ENCODE peak calls at places on chromosomes 6 and 20, in nine cellular contexts. One of them, this sample, is unnamed.

GRCh38 chr20:2330090-2330695 is 34.4 kb downstream of the TGM3 start:
- DNase-seq in CD8-positive, alpha-beta T cell: no peak
- DNase-seq in kidney: no peak
- DNase-seq in right atrium auricular region: no peak
- DNase-seq in upper lobe of left lung: no peak
- DNase-seq in DND-41: no peak
- DNase-seq in GM12878: no peak
- DNase-seq in hepatocyte: peak; percentile 64
- DNase-seq in AG04450: no peak
- DNase-seq in this sample: no peak

GRCh38 chr6:24997905-24998304 is 62.1 kb upstream of the RIPOR2 start:
- DNase-seq in CD8-positive, alpha-beta T cell: no peak
- DNase-seq in kidney: no peak
- DNase-seq in right atrium auricular region: no peak
- DNase-seq in upper lobe of left lung: no peak
- DNase-seq in DND-41: no peak
- DNase-seq in GM12878: no peak
- DNase-seq in hepatocyte: no peak
- DNase-seq in AG04450: no peak
- DNase-seq in this sample: no peak

GRCh38 chr20:58617158-58617557 is 33.9 kb upstream of the STX16 start:
- DNase-seq in CD8-positive, alpha-beta T cell: no peak
- DNase-seq in kidney: no peak
- DNase-seq in right atrium auricular region: no peak
- DNase-seq in upper lobe of left lung: no peak
- DNase-seq in DND-41: no peak
- DNase-seq in GM12878: no peak
- DNase-seq in hepatocyte: no peak
- DNase-seq in AG04450: no peak
- DNase-seq in this sample: no peak

GRCh38 chr6:141141870-141142269 is 990.9 kb upstream of the GJE1 start:
- DNase-seq in CD8-positive, alpha-beta T cell: no peak
- DNase-seq in kidney: no peak
- DNase-seq in right atrium auricular region: no peak
- DNase-seq in upper lobe of left lung: no peak
- DNase-seq in DND-41: no peak
- DNase-seq in GM12878: no peak
- DNase-seq in hepatocyte: no peak
- DNase-seq in AG04450: no peak
- DNase-seq in this sample: no peak

GRCh38 chr6:132611616-132612015 is 12.5 kb downstream of the TAAR2 start:
- DNase-seq in CD8-positive, alpha-beta T cell: no peak
- DNase-seq in kidney: no peak
- DNase-seq in right atrium auricular region: no peak
- DNase-seq in upper lobe of left lung: no peak
- DNase-seq in DND-41: no peak
- DNase-seq in GM12878: no peak
- DNase-seq in hepatocyte: no peak
- DNase-seq in AG04450: no peak
- DNase-seq in this sample: no peak

GRCh38 chr6:57159127-57159526 is 13.0 kb upstream of the BAG2 start:
- DNase-seq in CD8-positive, alpha-beta T cell: no peak
- DNase-seq in kidney: no peak
- DNase-seq in right atrium auricular region: no peak
- DNase-seq in upper lobe of left lung: no peak
- DNase-seq in DND-41: no peak
- DNase-seq in GM12878: no peak
- DNase-seq in hepatocyte: no peak
- DNase-seq in AG04450: no peak
- DNase-seq in this sample: no peak

GRCh38 chr6:119055069-119055468 is 23.4 kb downstream of the FAM184A start:
- DNase-seq in CD8-positive, alpha-beta T cell: no peak
- DNase-seq in kidney: no peak
- DNase-seq in right atrium auricular region: no peak
- DNase-seq in upper lobe of left lung: no peak
- DNase-seq in DND-41: no peak
- DNase-seq in GM12878: no peak
- DNase-seq in hepatocyte: no peak
- DNase-seq in AG04450: no peak
- DNase-seq in this sample: no peak

GRCh38 chr20:25327521-25328235 is 63.0 kb downstream of the ABHD12 start:
- DNase-seq in CD8-positive, alpha-beta T cell: no peak
- DNase-seq in kidney: no peak
- DNase-seq in right atrium auricular region: no peak
- DNase-seq in upper lobe of left lung: no peak
- DNase-seq in DND-41: no peak
- DNase-seq in GM12878: no peak
- DNase-seq in hepatocyte: no peak
- DNase-seq in AG04450: no peak
- DNase-seq in this sample: no peak

GRCh38 chr6:109762769-109763450 is 71.8 kb downstream of the FIG4 start:
- DNase-seq in CD8-positive, alpha-beta T cell: no peak
- DNase-seq in kidney: no peak
- DNase-seq in right atrium auricular region: no peak
- DNase-seq in upper lobe of left lung: no peak
- DNase-seq in DND-41: no peak
- DNase-seq in GM12878: no peak
- DNase-seq in hepatocyte: no peak
- DNase-seq in AG04450: no peak
- DNase-seq in this sample: no peak

GRCh38 chr20:17843246-17844132 is 125.1 kb downstream of the SNX5 start:
- DNase-seq in CD8-positive, alpha-beta T cell: peak; percentile 33
- DNase-seq in kidney: peak; percentile 88
- DNase-seq in right atrium auricular region: peak; percentile 75
- DNase-seq in upper lobe of left lung: peak; percentile 50
- DNase-seq in DND-41: no peak
- DNase-seq in GM12878: no peak
- DNase-seq in hepatocyte: no peak
- DNase-seq in AG04450: peak; percentile 90
- DNase-seq in this sample: peak; percentile 69

GRCh38 chr20:64176548-64177419 is 12.5 kb downstream of the MYT1 start:
- DNase-seq in CD8-positive, alpha-beta T cell: no peak
- DNase-seq in kidney: peak; percentile 43
- DNase-seq in right atrium auricular region: no peak
- DNase-seq in upper lobe of left lung: no peak
- DNase-seq in DND-41: no peak
- DNase-seq in GM12878: no peak
- DNase-seq in hepatocyte: no peak
- DNase-seq in AG04450: no peak
- DNase-seq in this sample: no peak

GRCh38 chr6:156848533-156848932 is 71.4 kb downstream of the ARID1B start:
- DNase-seq in CD8-positive, alpha-beta T cell: no peak
- DNase-seq in kidney: no peak
- DNase-seq in right atrium auricular region: no peak
- DNase-seq in upper lobe of left lung: no peak
- DNase-seq in DND-41: no peak
- DNase-seq in GM12878: no peak
- DNase-seq in hepatocyte: peak; percentile 66
- DNase-seq in AG04450: no peak
- DNase-seq in this sample: peak; percentile 89

GRCh38 chr6:37695273-37695672 is 2.4 kb downstream of the MDGA1 start:
- DNase-seq in CD8-positive, alpha-beta T cell: no peak
- DNase-seq in kidney: no peak
- DNase-seq in right atrium auricular region: no peak
- DNase-seq in upper lobe of left lung: no peak
- DNase-seq in DND-41: no peak
- DNase-seq in GM12878: no peak
- DNase-seq in hepatocyte: no peak
- DNase-seq in AG04450: no peak
- DNase-seq in this sample: no peak

GRCh38 chr6:29999426-29999825 is 57.1 kb downstream of the HLA-A start:
- DNase-seq in CD8-positive, alpha-beta T cell: no peak
- DNase-seq in kidney: no peak
- DNase-seq in right atrium auricular region: no peak
- DNase-seq in upper lobe of left lung: no peak
- DNase-seq in DND-41: no peak
- DNase-seq in GM12878: no peak
- DNase-seq in hepatocyte: no peak
- DNase-seq in AG04450: no peak
- DNase-seq in this sample: no peak

GRCh38 chr6:296151-297122 is 4.2 kb downstream of the DUSP22 start:
- DNase-seq in CD8-positive, alpha-beta T cell: peak; percentile 34
- DNase-seq in kidney: no peak
- DNase-seq in right atrium auricular region: peak; percentile 70
- DNase-seq in upper lobe of left lung: no peak
- DNase-seq in DND-41: peak; percentile 35
- DNase-seq in GM12878: peak; percentile 92
- DNase-seq in hepatocyte: no peak
- DNase-seq in AG04450: no peak
- DNase-seq in this sample: peak; percentile 43

GRCh38 chr6:106027760-106028159 is 58.4 kb upstream of the PRDM1 start:
- DNase-seq in CD8-positive, alpha-beta T cell: no peak
- DNase-seq in kidney: no peak
- DNase-seq in right atrium auricular region: no peak
- DNase-seq in upper lobe of left lung: no peak
- DNase-seq in DND-41: no peak
- DNase-seq in GM12878: no peak
- DNase-seq in hepatocyte: no peak
- DNase-seq in AG04450: no peak
- DNase-seq in this sample: no peak

GRCh38 chr6:12973302-12973865 is 256.8 kb downstream of the PHACTR1 start:
- DNase-seq in CD8-positive, alpha-beta T cell: no peak
- DNase-seq in kidney: no peak
- DNase-seq in right atrium auricular region: no peak
- DNase-seq in upper lobe of left lung: no peak
- DNase-seq in DND-41: no peak
- DNase-seq in GM12878: no peak
- DNase-seq in hepatocyte: no peak
- DNase-seq in AG04450: no peak
- DNase-seq in this sample: no peak

GRCh38 chr6:89024456-89024855 is 56.1 kb upstream of the PNRC1 start:
- DNase-seq in CD8-positive, alpha-beta T cell: no peak
- DNase-seq in kidney: no peak
- DNase-seq in right atrium auricular region: no peak
- DNase-seq in upper lobe of left lung: no peak
- DNase-seq in DND-41: no peak
- DNase-seq in GM12878: no peak
- DNase-seq in hepatocyte: no peak
- DNase-seq in AG04450: no peak
- DNase-seq in this sample: no peak
- H3K27ac ChIP-seq in CD8-positive, alpha-beta T cell: no peak overlapping the region
- H3K27ac ChIP-seq in kidney: no peak overlapping the region
- H3K27ac ChIP-seq in right atrium auricular region: peak overlapping the region; percentile 42
- H3K27ac ChIP-seq in upper lobe of left lung: no peak overlapping the region
- H3K27ac ChIP-seq in DND-41: no peak overlapping the region
- H3K27ac ChIP-seq in GM12878: no peak overlapping the region
- H3K27ac ChIP-seq in hepatocyte: no peak overlapping the region
- H3K27ac ChIP-seq in AG04450: no peak overlapping the region
- H3K27ac ChIP-seq in this sample: no peak overlapping the region

DNA sequence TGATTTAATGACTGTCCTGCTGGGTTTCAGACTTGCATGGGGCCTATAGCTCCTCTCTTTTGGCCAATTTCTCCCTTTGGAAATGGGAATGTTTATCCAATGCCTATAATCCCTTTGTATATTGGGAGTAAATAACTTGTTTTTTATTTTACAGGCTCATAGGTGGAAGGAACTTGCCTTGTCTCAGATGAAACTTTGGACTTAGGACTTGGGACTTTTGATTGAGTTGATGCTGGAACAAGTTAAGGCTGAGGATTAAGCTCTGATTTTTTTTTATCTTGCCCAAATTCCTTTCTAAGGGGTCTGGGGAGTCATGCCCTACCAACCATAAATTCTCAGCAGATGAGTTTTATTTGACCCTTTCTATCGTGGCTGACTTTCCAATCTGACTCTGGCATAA is 23.5 kb downstream of the WDR27 start:
- DNase-seq in CD8-positive, alpha-beta T cell: no peak
- DNase-seq in kidney: no peak
- DNase-seq in right atrium auricular region: no peak
- DNase-seq in upper lobe of left lung: no peak
- DNase-seq in DND-41: no peak
- DNase-seq in GM12878: no peak
- DNase-seq in hepatocyte: no peak
- DNase-seq in AG04450: no peak
- DNase-seq in this sample: no peak
- H3K9me3 ChIP-seq in CD8-positive, alpha-beta T cell: no peaks in the 10 kb centered on the region
- H3K9me3 ChIP-seq in kidney: no peaks in the 10 kb centered on the region
- H3K9me3 ChIP-seq in right atrium auricular region: no peaks in the 10 kb centered on the region
- H3K9me3 ChIP-seq in upper lobe of left lung: no peaks in the 10 kb centered on the region
- H3K9me3 ChIP-seq in DND-41: peaks cover 12% of the 10 kb centered on the region
- H3K9me3 ChIP-seq in GM12878: no peaks in the 10 kb centered on the region
- H3K9me3 ChIP-seq in hepatocyte: no peaks in the 10 kb centered on the region
- H3K9me3 ChIP-seq in AG04450: peaks cover 4% of the 10 kb centered on the region
- H3K9me3 ChIP-seq in this sample: peaks cover 4% of the 10 kb centered on the region

GRCh38 chr6:39233333-39233732 is 4.1 kb upstream of the KCNK5 start:
- DNase-seq in CD8-positive, alpha-beta T cell: no peak
- DNase-seq in kidney: no peak
- DNase-seq in right atrium auricular region: no peak
- DNase-seq in upper lobe of left lung: no peak
- DNase-seq in DND-41: no peak
- DNase-seq in GM12878: no peak
- DNase-seq in hepatocyte: no peak
- DNase-seq in AG04450: no peak
- DNase-seq in this sample: no peak
- H3K27ac ChIP-seq in CD8-positive, alpha-beta T cell: no peak overlapping the region
- H3K27ac ChIP-seq in kidney: no peak overlapping the region
- H3K27ac ChIP-seq in right atrium auricular region: no peak overlapping the region
- H3K27ac ChIP-seq in upper lobe of left lung: no peak overlapping the region
- H3K27ac ChIP-seq in DND-41: no peak overlapping the region
- H3K27ac ChIP-seq in GM12878: no peak overlapping the region
- H3K27ac ChIP-seq in hepatocyte: no peak overlapping the region
- H3K27ac ChIP-seq in AG04450: no peak overlapping the region
- H3K27ac ChIP-seq in this sample: no peak overlapping the region

DNA sequence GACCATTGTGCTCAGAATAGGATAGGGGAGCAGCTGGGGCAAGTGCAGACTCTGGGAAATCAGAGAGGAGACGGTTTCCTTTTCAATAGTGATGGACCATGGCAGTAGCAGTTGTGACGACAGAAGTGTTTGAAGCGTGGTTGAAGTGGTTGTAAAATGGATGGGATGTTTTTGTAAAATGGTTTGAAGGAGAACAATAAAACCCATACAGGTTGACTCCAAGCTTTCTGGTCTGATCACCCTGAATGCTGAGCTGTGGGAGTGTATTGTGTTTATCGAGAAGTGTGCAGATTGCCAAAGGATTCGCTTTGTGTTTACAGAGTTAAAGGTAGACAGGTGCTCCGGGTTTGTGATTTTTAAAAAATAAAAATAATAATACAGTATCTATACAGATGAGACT is 255.2 kb upstream of the SULF2 start:
- DNase-seq in CD8-positive, alpha-beta T cell: no peak
- DNase-seq in kidney: no peak
- DNase-seq in right atrium auricular region: no peak
- DNase-seq in upper lobe of left lung: no peak
- DNase-seq in DND-41: no peak
- DNase-seq in GM12878: no peak
- DNase-seq in hepatocyte: no peak
- DNase-seq in AG04450: no peak
- DNase-seq in this sample: no peak
- H3K9me3 ChIP-seq in CD8-positive, alpha-beta T cell: no peaks in the 10 kb centered on the region
- H3K9me3 ChIP-seq in kidney: no peaks in the 10 kb centered on the region
- H3K9me3 ChIP-seq in right atrium auricular region: no peaks in the 10 kb centered on the region
- H3K9me3 ChIP-seq in upper lobe of left lung: no peaks in the 10 kb centered on the region
- H3K9me3 ChIP-seq in DND-41: no peaks in the 10 kb centered on the region
- H3K9me3 ChIP-seq in GM12878: no peaks in the 10 kb centered on the region
- H3K9me3 ChIP-seq in hepatocyte: no peaks in the 10 kb centered on the region
- H3K9me3 ChIP-seq in AG04450: no peaks in the 10 kb centered on the region
- H3K9me3 ChIP-seq in this sample: no peaks in the 10 kb centered on the region

This sample was measured in heart right ventricle.